ENCODE peak calls at places on chromosomes 5 and 9, in eight cellular contexts. One of them, this sample, is unnamed. For H3K4me1, the result is how much of the 10 kb centered on the place peaks cover.

GRCh38 chr9:85960688-85961093 is 19.7 kb downstream of the NAA35 start:
- DNase-seq in aorta: no peak
- DNase-seq in left ventricle myocardium inferior: no peak
- DNase-seq in cardiac muscle cell: peak
- DNase-seq in CD4-positive, CD25-positive, alpha-beta regulatory T cell: no peak
- DNase-seq in H1: no peak
- DNase-seq in heart left ventricle: peak
- DNase-seq in left lung: no peak
- DNase-seq in this sample: no peak

GRCh38 chr9:121698627-121699270 is 47.3 kb downstream of the DAB2IP start:
- DNase-seq in aorta: no peak
- DNase-seq in left ventricle myocardium inferior: no peak
- DNase-seq in cardiac muscle cell: peak
- DNase-seq in CD4-positive, CD25-positive, alpha-beta regulatory T cell: no peak
- DNase-seq in H1: no peak
- DNase-seq in heart left ventricle: no peak
- DNase-seq in left lung: no peak
- DNase-seq in this sample: peak

GRCh38 chr9:35858428-35858827 is 11.8 kb downstream of the OR13J1 start:
- DNase-seq in aorta: no peak
- DNase-seq in left ventricle myocardium inferior: no peak
- DNase-seq in cardiac muscle cell: no peak
- DNase-seq in CD4-positive, CD25-positive, alpha-beta regulatory T cell: no peak
- DNase-seq in H1: no peak
- DNase-seq in heart left ventricle: no peak
- DNase-seq in left lung: no peak
- DNase-seq in this sample: no peak

GRCh38 chr9:128213746-128214497 is 10.7 kb downstream of the DNM1 start:
- DNase-seq in aorta: no peak
- DNase-seq in left ventricle myocardium inferior: no peak
- DNase-seq in cardiac muscle cell: no peak
- DNase-seq in CD4-positive, CD25-positive, alpha-beta regulatory T cell: no peak
- DNase-seq in H1: no peak
- DNase-seq in heart left ventricle: no peak
- DNase-seq in left lung: no peak
- DNase-seq in this sample: no peak

GRCh38 chr5:36301858-36302603 is at the start of gene RANBP3L:
- DNase-seq in aorta: no peak
- DNase-seq in left ventricle myocardium inferior: no peak
- DNase-seq in cardiac muscle cell: peak
- DNase-seq in CD4-positive, CD25-positive, alpha-beta regulatory T cell: no peak
- DNase-seq in H1: no peak
- DNase-seq in heart left ventricle: no peak
- DNase-seq in left lung: no peak
- DNase-seq in this sample: no peak

GRCh38 chr5:59322058-59322457 is 571.5 kb downstream of the PDE4D start:
- DNase-seq in aorta: no peak
- DNase-seq in left ventricle myocardium inferior: no peak
- DNase-seq in cardiac muscle cell: no peak
- DNase-seq in CD4-positive, CD25-positive, alpha-beta regulatory T cell: no peak
- DNase-seq in H1: no peak
- DNase-seq in heart left ventricle: no peak
- DNase-seq in left lung: no peak
- DNase-seq in this sample: no peak

GRCh38 chr9:18806277-18806676 is 226.7 kb downstream of the SAXO1 start:
- DNase-seq in aorta: no peak
- DNase-seq in left ventricle myocardium inferior: no peak
- DNase-seq in cardiac muscle cell: no peak
- DNase-seq in CD4-positive, CD25-positive, alpha-beta regulatory T cell: no peak
- DNase-seq in H1: no peak
- DNase-seq in heart left ventricle: no peak
- DNase-seq in left lung: no peak
- DNase-seq in this sample: no peak

GRCh38 chr5:175697846-175698245 is 40.0 kb downstream of the HRH2 start:
- DNase-seq in aorta: peak
- DNase-seq in left ventricle myocardium inferior: no peak
- DNase-seq in cardiac muscle cell: no peak
- DNase-seq in CD4-positive, CD25-positive, alpha-beta regulatory T cell: no peak
- DNase-seq in H1: no peak
- DNase-seq in heart left ventricle: no peak
- DNase-seq in left lung: no peak
- DNase-seq in this sample: no peak

GRCh38 chr5:135891804-135892203 is 3.8 kb downstream of the IL9 start:
- DNase-seq in aorta: no peak
- DNase-seq in left ventricle myocardium inferior: no peak
- DNase-seq in cardiac muscle cell: no peak
- DNase-seq in CD4-positive, CD25-positive, alpha-beta regulatory T cell: no peak
- DNase-seq in H1: peak
- DNase-seq in heart left ventricle: no peak
- DNase-seq in left lung: no peak
- DNase-seq in this sample: no peak

GRCh38 chr5:154444559-154445421 is 1.0 kb upstream of the SAP30L start:
- DNase-seq in aorta: no peak
- DNase-seq in left ventricle myocardium inferior: peak
- DNase-seq in cardiac muscle cell: no peak
- DNase-seq in CD4-positive, CD25-positive, alpha-beta regulatory T cell: no peak
- DNase-seq in H1: no peak
- DNase-seq in heart left ventricle: no peak
- DNase-seq in left lung: no peak
- DNase-seq in this sample: peak

GRCh38 chr5:151237685-151238084 is 13.8 kb upstream of the CCDC69 start:
- DNase-seq in aorta: no peak
- DNase-seq in left ventricle myocardium inferior: no peak
- DNase-seq in cardiac muscle cell: no peak
- DNase-seq in CD4-positive, CD25-positive, alpha-beta regulatory T cell: no peak
- DNase-seq in H1: no peak
- DNase-seq in heart left ventricle: no peak
- DNase-seq in left lung: no peak
- DNase-seq in this sample: no peak

GRCh38 chr5:9301200-9301599 is 244.7 kb downstream of the SEMA5A start:
- DNase-seq in aorta: no peak
- DNase-seq in left ventricle myocardium inferior: no peak
- DNase-seq in cardiac muscle cell: no peak
- DNase-seq in CD4-positive, CD25-positive, alpha-beta regulatory T cell: no peak
- DNase-seq in H1: no peak
- DNase-seq in heart left ventricle: no peak
- DNase-seq in left lung: no peak
- DNase-seq in this sample: no peak

GRCh38 chr5:147455321-147455720 is 54.5 kb downstream of the DPYSL3 start:
- DNase-seq in aorta: no peak
- DNase-seq in left ventricle myocardium inferior: no peak
- DNase-seq in cardiac muscle cell: peak
- DNase-seq in CD4-positive, CD25-positive, alpha-beta regulatory T cell: no peak
- DNase-seq in H1: no peak
- DNase-seq in heart left ventricle: no peak
- DNase-seq in left lung: no peak
- DNase-seq in this sample: no peak

GRCh38 chr5:150659360-150660107 is 1.5 kb upstream of the MYOZ3 start:
- DNase-seq in aorta: peak
- DNase-seq in left ventricle myocardium inferior: no peak
- DNase-seq in cardiac muscle cell: no peak
- DNase-seq in CD4-positive, CD25-positive, alpha-beta regulatory T cell: no peak
- DNase-seq in H1: no peak
- DNase-seq in heart left ventricle: no peak
- DNase-seq in left lung: no peak
- DNase-seq in this sample: no peak

DNA sequence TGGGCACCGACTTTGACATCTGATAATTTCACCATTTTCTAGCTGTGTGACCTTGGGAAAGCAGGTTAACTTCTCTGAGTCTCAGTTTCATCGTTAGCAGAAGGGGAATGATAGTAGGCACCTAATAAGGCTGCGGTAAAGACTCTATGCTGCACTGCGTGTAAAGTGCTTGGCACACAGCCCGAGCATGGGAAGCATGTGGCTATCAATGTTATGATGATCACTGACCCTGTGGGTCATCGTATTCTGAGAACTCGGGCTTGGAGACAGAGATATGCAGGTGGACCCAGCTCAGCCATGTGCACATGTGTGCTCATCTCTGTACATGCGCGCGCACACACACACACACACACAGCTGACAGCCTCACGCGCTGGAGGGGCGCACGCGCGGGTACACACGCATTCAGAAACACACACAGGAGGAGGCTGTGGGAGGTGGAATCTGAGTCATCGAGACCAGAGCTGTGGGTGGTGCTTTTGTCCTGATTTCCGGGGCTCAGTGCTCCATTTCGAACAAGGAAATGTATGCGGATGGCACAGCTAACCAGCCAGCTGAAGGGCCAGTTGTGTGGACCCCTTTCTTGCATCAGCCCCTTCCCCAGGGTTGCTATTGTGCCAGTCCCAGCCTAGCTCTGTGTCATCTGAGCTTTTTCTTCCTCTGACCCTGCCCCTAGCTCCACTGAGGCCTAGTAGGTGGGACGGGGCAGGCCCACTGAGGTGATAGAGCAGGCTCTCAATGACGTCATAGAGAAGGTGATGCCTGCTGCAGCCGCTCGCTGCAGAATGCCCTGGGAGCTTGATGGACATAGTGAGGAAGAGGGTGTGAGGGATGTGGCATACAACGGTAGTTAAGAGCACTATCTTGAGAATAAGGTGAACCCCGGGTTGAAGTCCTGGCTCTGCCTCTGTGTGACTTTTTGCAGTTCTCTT is 11.2 kb upstream of the ARAP3 start:
- DNase-seq in aorta: no peak
- DNase-seq in left ventricle myocardium inferior: no peak
- DNase-seq in cardiac muscle cell: peak
- DNase-seq in CD4-positive, CD25-positive, alpha-beta regulatory T cell: peak
- DNase-seq in H1: no peak
- DNase-seq in heart left ventricle: no peak
- DNase-seq in left lung: no peak
- DNase-seq in this sample: peak
- H3K27ac ChIP-seq in aorta: no peak
- H3K27ac ChIP-seq in left ventricle myocardium inferior: no peak
- H3K27ac ChIP-seq in cardiac muscle cell: no peak
- H3K27ac ChIP-seq in CD4-positive, CD25-positive, alpha-beta regulatory T cell: peak
- H3K27ac ChIP-seq in H1: no peak
- H3K27ac ChIP-seq in heart left ventricle: no peak
- H3K27ac ChIP-seq in left lung: no peak
- H3K27ac ChIP-seq in this sample: no peak

DNA sequence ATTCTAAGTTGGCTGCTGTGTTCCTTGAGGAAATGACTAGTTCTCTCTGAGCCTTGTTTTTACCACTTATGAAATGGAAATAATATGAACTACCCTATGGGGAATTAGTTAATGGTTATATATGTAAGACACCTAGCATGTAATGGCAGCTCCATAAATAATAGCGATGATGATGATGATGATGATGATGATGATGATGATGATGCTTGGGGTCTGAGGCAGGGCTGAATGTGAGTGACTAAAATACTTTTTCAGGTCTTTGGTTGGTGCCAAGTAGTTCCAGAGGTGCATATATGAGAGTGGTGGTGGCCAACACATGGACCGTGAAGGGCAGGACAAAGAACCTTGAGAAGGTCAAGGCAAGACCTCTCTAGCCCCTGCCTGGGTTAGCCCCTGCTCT is 123.3 kb upstream of the PANK3 start:
- DNase-seq in aorta: no peak
- DNase-seq in left ventricle myocardium inferior: no peak
- DNase-seq in cardiac muscle cell: no peak
- DNase-seq in CD4-positive, CD25-positive, alpha-beta regulatory T cell: no peak
- DNase-seq in H1: no peak
- DNase-seq in heart left ventricle: no peak
- DNase-seq in left lung: no peak
- DNase-seq in this sample: no peak
- H3K4me1 ChIP-seq in aorta: under half
- H3K4me1 ChIP-seq in left ventricle myocardium inferior: under half
- H3K4me1 ChIP-seq in cardiac muscle cell: under half
- H3K4me1 ChIP-seq in CD4-positive, CD25-positive, alpha-beta regulatory T cell: under half
- H3K4me1 ChIP-seq in H1: under half
- H3K4me1 ChIP-seq in heart left ventricle: under half
- H3K4me1 ChIP-seq in left lung: under half
- H3K4me1 ChIP-seq in this sample: under half

DNA sequence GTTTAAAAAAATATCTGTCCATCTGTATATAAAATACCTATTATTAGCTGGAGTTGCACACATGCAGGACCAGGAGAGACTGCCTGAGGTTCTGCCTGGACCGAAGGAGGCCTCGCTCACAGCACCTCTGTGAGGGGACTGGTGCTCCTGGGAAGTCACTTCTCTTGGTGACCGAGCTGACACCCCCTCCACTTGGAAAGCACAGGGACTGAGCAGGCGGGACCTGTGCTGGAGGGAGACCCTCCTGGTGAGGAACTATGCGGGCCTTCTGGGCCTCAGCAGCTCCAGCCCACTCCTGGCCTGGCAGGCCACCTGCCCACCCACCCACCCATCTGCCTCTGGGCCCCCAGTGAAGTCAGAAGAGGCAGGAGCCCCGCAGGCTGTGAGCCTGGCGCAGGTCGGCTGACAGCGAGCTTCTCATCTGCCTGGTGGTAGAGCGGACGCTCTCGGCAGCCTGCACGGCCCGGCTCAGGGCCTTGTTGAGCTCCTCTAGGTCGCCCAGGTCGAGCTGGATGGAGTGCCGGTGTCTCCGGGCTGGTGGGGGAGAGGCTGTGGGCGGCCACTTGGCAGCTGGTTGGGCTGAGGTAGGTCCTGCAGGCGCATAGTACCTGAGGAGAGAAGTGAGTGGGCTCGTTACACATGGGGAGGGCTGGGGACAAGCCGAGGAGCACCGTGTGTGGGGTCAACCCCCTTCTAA is 7.2 kb downstream of the ORM2 start:
- DNase-seq in aorta: no peak
- DNase-seq in left ventricle myocardium inferior: no peak
- DNase-seq in cardiac muscle cell: no peak
- DNase-seq in CD4-positive, CD25-positive, alpha-beta regulatory T cell: no peak
- DNase-seq in H1: no peak
- DNase-seq in heart left ventricle: no peak
- DNase-seq in left lung: no peak
- DNase-seq in this sample: no peak
- H3K27ac ChIP-seq in aorta: no peak
- H3K27ac ChIP-seq in left ventricle myocardium inferior: no peak
- H3K27ac ChIP-seq in cardiac muscle cell: no peak
- H3K27ac ChIP-seq in CD4-positive, CD25-positive, alpha-beta regulatory T cell: no peak
- H3K27ac ChIP-seq in H1: no peak
- H3K27ac ChIP-seq in heart left ventricle: no peak
- H3K27ac ChIP-seq in left lung: no peak
- H3K27ac ChIP-seq in this sample: no peak

GRCh38 chr5:42321800-42322199 is 101.4 kb upstream of the GHR start:
- DNase-seq in aorta: no peak
- DNase-seq in left ventricle myocardium inferior: no peak
- DNase-seq in cardiac muscle cell: no peak
- DNase-seq in CD4-positive, CD25-positive, alpha-beta regulatory T cell: no peak
- DNase-seq in H1: no peak
- DNase-seq in heart left ventricle: no peak
- DNase-seq in left lung: no peak
- DNase-seq in this sample: no peak

GRCh38 chr5:42315214-42315613 is 108.0 kb upstream of the GHR start:
- DNase-seq in aorta: no peak
- DNase-seq in left ventricle myocardium inferior: no peak
- DNase-seq in cardiac muscle cell: no peak
- DNase-seq in CD4-positive, CD25-positive, alpha-beta regulatory T cell: no peak
- DNase-seq in H1: no peak
- DNase-seq in heart left ventricle: no peak
- DNase-seq in left lung: no peak
- DNase-seq in this sample: no peak

DNA sequence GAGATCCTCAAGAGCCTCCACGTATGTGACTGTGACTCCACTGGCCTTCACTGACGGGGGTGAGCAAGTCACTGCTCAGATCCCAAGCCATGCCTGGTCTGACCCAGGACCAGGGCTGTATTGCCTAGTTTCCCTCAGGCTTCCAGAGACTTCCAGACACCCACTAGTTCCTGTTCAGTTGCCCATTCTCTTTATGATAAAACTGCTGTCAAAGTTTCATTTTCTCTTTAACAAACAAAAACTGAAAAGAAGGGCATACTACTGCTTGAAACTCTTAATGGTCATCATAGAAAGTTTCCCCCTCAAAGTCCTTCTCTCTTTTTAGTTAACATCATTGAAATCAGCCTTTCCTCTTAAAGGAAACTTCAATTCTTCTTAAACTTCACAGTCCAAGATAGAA is 105.7 kb upstream of the GHR start:
- DNase-seq in aorta: no peak
- DNase-seq in left ventricle myocardium inferior: no peak
- DNase-seq in cardiac muscle cell: no peak
- DNase-seq in CD4-positive, CD25-positive, alpha-beta regulatory T cell: no peak
- DNase-seq in H1: no peak
- DNase-seq in heart left ventricle: no peak
- DNase-seq in left lung: no peak
- DNase-seq in this sample: no peak
- H3K4me1 ChIP-seq in aorta: under half
- H3K4me1 ChIP-seq in left ventricle myocardium inferior: under half
- H3K4me1 ChIP-seq in cardiac muscle cell: under half
- H3K4me1 ChIP-seq in CD4-positive, CD25-positive, alpha-beta regulatory T cell: under half
- H3K4me1 ChIP-seq in H1: under half
- H3K4me1 ChIP-seq in heart left ventricle: under half
- H3K4me1 ChIP-seq in left lung: under half
- H3K4me1 ChIP-seq in this sample: under half

This sample was measured in CD8-positive, alpha-beta memory T cell.